ENCODE peak calls at places on chromosomes 5 and 9, in seven cellular contexts. G is trophoblast cell, V is IMR-90, J is mesendoderm, A is mesenchymal stem cell, K is H1, S is neuronal stem cell. D is an unnamed sample.

GRCh38 chr9:126564128-126564527 is 49.6 kb upstream of the LMX1B start:
- DNase-seq in S (no peak), J (peak; percentile 95), G (no peak), A (no peak), V (no peak), K (no peak), D (no peak)

GRCh38 chr5:52725065-52725746 is 62.5 kb upstream of the ITGA1 start:
- DNase-seq in A (peak; percentile 65), V (peak; percentile 12), G (peak; percentile 37), K (no peak), S (no peak), J (no peak), D (no peak)

GRCh38 chr5:32116574-32117313 is 57.4 kb downstream of the GOLPH3 start:
- DNase-seq in K (no peak), G (no peak), S (no peak), J (no peak), V (peak; percentile 34), A (no peak), D (no peak)

GRCh38 chr9:82970359-82970758 is 92.6 kb downstream of the RASEF start:
- DNase-seq in K (no peak), S (no peak), V (no peak), J (no peak), G (no peak), A (no peak), D (no peak)

GRCh38 chr9:116288658-116289057 is 135.1 kb downstream of the PAPPA start:
- DNase-seq in G (peak; percentile 51), V (peak; percentile 98), S (no peak), J (no peak), K (no peak), A (peak; percentile 90), D (no peak)

GRCh38 chr5:31492824-31493223 is 39.1 kb downstream of the DROSHA start:
- DNase-seq in V (peak; percentile 53), J (peak; percentile 69), A (peak; percentile 53), S (no peak), K (no peak), G (no peak), D (peak; percentile 55)

GRCh38 chr5:130651440-130651839 is 513.6 kb downstream of the HINT1 start:
- DNase-seq in S (no peak), G (no peak), V (no peak), K (peak; percentile 17), J (peak; percentile 63), A (no peak), D (peak; percentile 36)

GRCh38 chr9:93456022-93456421 is 2.6 kb upstream of the FAM120AOS start:
- DNase-seq in A (no peak), J (no peak), K (no peak), G (no peak), S (no peak), V (peak; percentile 13), D (no peak)

GRCh38 chr5:139457241-139457640 is 5.3 kb downstream of the ECSCR start:
- DNase-seq in S (no peak), J (no peak), V (no peak), G (no peak), A (no peak), K (no peak), D (no peak)

GRCh38 chr9:5578018-5578697 is 50.7 kb upstream of the RIC1 start:
- DNase-seq in K (no peak), A (no peak), J (no peak), V (peak; percentile 25), G (no peak), S (no peak), D (no peak)

GRCh38 chr5:77945874-77946273 is 169.7 kb upstream of the TBCA start:
- DNase-seq in J (no peak), A (no peak), V (no peak), S (no peak), G (no peak), K (no peak), D (no peak)

GRCh38 chr5:41751867-41752266 is 118.4 kb downstream of the OXCT1 start:
- DNase-seq in J (no peak), A (no peak), S (no peak), K (no peak), G (no peak), V (peak; percentile 46), D (no peak)

GRCh38 chr5:158277276-158277675 is 418.3 kb upstream of the CLINT1 start:
- DNase-seq in A (no peak), J (no peak), G (no peak), K (no peak), V (no peak), S (no peak), D (no peak)

GRCh38 chr5:36777105-36777757 is 99.3 kb upstream of the NIPBL start:
- DNase-seq in J (peak; percentile 80), S (peak; percentile 20), V (peak; percentile 27), K (peak; percentile 5), A (peak; percentile 41), G (no peak), D (peak; percentile 51)

GRCh38 chr5:59587489-59588337 is 305.8 kb downstream of the PDE4D start:
- DNase-seq in S (peak; percentile 58), A (peak; percentile 75), G (no peak), J (peak; percentile 93), V (peak; percentile 52), K (peak; percentile 70), D (peak; percentile 91)

GRCh38 chr9:83937861-83938455 is 16.7 kb upstream of the KIF27 start:
- DNase-seq in S (peak; percentile 63), K (no peak), G (peak; percentile 59), J (peak; percentile 86), V (peak; percentile 62), A (peak; percentile 78), D (no peak)

GRCh38 chr9:136090060-136090735 is 4.9 kb downstream of the NACC2 start:
- DNase-seq in A (no peak), V (no peak), S (no peak), K (no peak), G (no peak), J (no peak), D (no peak)

GRCh38 chr5:130135506-130135905 is 231.2 kb downstream of the CHSY3 start:
- DNase-seq in A (peak; percentile 87), J (no peak), G (no peak), V (peak; percentile 7), S (no peak), K (no peak), D (no peak)

GRCh38 chr5:59300930-59301329 is 592.6 kb downstream of the PDE4D start:
- DNase-seq in J (no peak), A (no peak), S (no peak), V (no peak), K (no peak), G (no peak), D (no peak)

GRCh38 chr5:157487358-157487757 is 27.3 kb downstream of the NIPAL4 start:
- DNase-seq in V (no peak), S (no peak), K (no peak), A (no peak), G (no peak), J (no peak), D (no peak)

GRCh38 chr9:124225945-124226344 is 31.8 kb upstream of the NEK6 start:
- DNase-seq in S (no peak), K (no peak), V (no peak), G (no peak), J (no peak), A (no peak), D (no peak)

GRCh38 chr5:59296317-59297264 is 596.9 kb downstream of the PDE4D start:
- DNase-seq in G (no peak), S (no peak), J (no peak), A (peak; percentile 69), V (peak; percentile 30), K (no peak), D (no peak)

GRCh38 chr5:136174021-136174659 is 18.8 kb downstream of the SMIM32 start:
- DNase-seq in A (peak; percentile 71), J (peak; percentile 68), V (peak; percentile 75), S (no peak), G (no peak), K (no peak), D (no peak)

GRCh38 chr5:873328-873727 is 19.3 kb downstream of the BRD9 start:
- DNase-seq in V (no peak), A (no peak), G (no peak), S (no peak), K (no peak), J (no peak), D (no peak)
- H2BK120ac ChIP-seq in V (no peak overlapping the region), A (no peak overlapping the region), G (no peak overlapping the region), S (no peak overlapping the region), K (no peak overlapping the region), J (no peak overlapping the region), D (no peak overlapping the region)

DNA sequence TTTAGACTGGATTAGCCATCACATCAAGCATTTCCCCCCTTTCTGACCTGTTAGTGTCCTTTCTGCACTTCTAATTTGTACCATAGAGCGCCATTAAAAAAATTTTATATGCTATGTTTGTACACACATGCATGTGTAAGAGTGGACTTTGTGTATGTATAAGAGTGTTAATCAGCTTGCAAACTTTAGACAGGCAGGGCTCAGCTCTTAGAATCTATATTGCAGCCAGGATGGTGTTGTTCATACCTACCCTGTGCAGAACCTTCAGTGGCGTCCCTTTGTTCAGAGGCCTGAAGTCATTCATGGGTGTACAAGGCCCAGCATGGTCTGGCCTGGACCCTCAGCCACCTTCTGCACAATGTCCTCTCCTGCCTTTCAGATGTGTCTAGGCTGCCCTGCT is 19.7 kb downstream of the ZSWIM6 start:
- DNase-seq in J (no peak), G (no peak), K (no peak), A (no peak), V (no peak), S (no peak), D (no peak)
- H2BK5ac ChIP-seq in J (no peak overlapping the region), G (no peak overlapping the region), K (no peak overlapping the region), A (no peak overlapping the region), V (no peak overlapping the region), S (no peak overlapping the region), D (no peak overlapping the region)

DNA sequence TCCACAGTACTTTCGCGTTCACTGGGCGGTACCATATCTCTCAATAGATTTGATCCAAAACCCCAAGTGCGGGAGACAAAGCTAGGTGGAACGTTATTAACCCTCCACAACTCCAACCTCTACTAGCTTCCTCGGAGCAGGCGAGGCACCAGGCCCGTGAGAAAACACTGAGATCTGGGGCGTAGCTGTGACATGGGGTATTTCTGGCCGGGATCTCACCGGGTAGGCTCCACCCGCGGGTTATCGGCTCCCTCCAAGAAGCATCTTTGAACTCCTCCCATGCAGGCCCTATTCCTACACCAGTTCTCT is 350 bp upstream of the SLC25A46 start:
- DNase-seq in J (no peak), A (no peak), G (no peak), S (no peak), K (no peak), V (no peak), D (no peak)
- H2BK120ac ChIP-seq in J (no peak overlapping the region), A (peak overlapping the region; percentile 34), G (no peak overlapping the region), S (no peak overlapping the region), K (no peak overlapping the region), V (peak overlapping the region; percentile 37), D (no peak overlapping the region)

GRCh38 chr9:35840901-35841900 is 12.2 kb downstream of the TMEM8B start:
- DNase-seq in G (no peak), K (no peak), V (no peak), S (no peak), J (no peak), A (no peak), D (no peak)

GRCh38 chr9:35844628-35845301 is 15.7 kb downstream of the TMEM8B start:
- DNase-seq in G (peak; percentile 22), J (peak; percentile 14), A (peak; percentile 84), S (no peak), K (no peak), V (peak; percentile 94), D (no peak)

GRCh38 chr9:35842020-35842745 is 13.2 kb downstream of the TMEM8B start:
- DNase-seq in A (peak; percentile 47), J (no peak), K (no peak), G (no peak), V (no peak), S (no peak), D (no peak)

GRCh38 chr9:35839926-35840325 is 10.9 kb downstream of the TMEM8B start:
- DNase-seq in S (no peak), A (no peak), G (no peak), K (no peak), J (no peak), V (no peak), D (no peak)

GRCh38 chr9:35842795-35843194 is 13.8 kb downstream of the TMEM8B start:
- DNase-seq in S (no peak), V (no peak), K (no peak), G (no peak), A (no peak), J (no peak), D (no peak)
- H2BK5ac ChIP-seq in S (no peak overlapping the region), V (no peak overlapping the region), K (no peak overlapping the region), G (no peak overlapping the region), A (no peak overlapping the region), J (no peak overlapping the region), D (no peak overlapping the region)